ENCODE peak calls at places on chromosomes 2 and 18, in eight cellular contexts. B, A, P, T, K, J, L and V are unnamed samples. For H3K9me3, the result is how much of the 10 kb centered on the place peaks cover.

GRCh38 chr2:113305146-113305545 is 26.4 kb upstream of the PAX8 start:
- DNase-seq in B (no peak), A (no peak), P (no peak), T (no peak), K (no peak), J (no peak), L (no peak), V (no peak)

GRCh38 chr18:3624818-3625716 is 175.1 kb downstream of the TGIF1 start:
- DNase-seq in B (peak), A (no peak), P (no peak), T (peak), K (peak), J (peak), L (peak), V (peak)

GRCh38 chr2:157261199-157261782 is 3.8 kb downstream of the GALNT5 start:
- DNase-seq in B (peak), A (no peak), P (no peak), T (peak), K (peak), J (peak), L (peak), V (no peak)

GRCh38 chr2:218990612-218991011 is 2.6 kb downstream of the CRYBA2 start:
- DNase-seq in B (no peak), A (no peak), P (no peak), T (no peak), K (no peak), J (no peak), L (no peak), V (no peak)

GRCh38 chr2:234569776-234570430 is 73.0 kb upstream of the ARL4C start:
- DNase-seq in B (no peak), A (no peak), P (no peak), T (no peak), K (no peak), J (no peak), L (no peak), V (no peak)

GRCh38 chr2:230631470-230631869 is 81.2 kb upstream of the CAB39 start:
- DNase-seq in B (no peak), A (no peak), P (no peak), T (no peak), K (no peak), J (no peak), L (no peak), V (no peak)

GRCh38 chr2:168669151-168669550 is 133.3 kb upstream of the NOSTRIN start:
- DNase-seq in B (no peak), A (no peak), P (no peak), T (no peak), K (no peak), J (no peak), L (no peak), V (no peak)

GRCh38 chr2:151922845-151923666 is 94.8 kb upstream of the ARL5A start:
- DNase-seq in B (no peak), A (no peak), P (peak), T (no peak), K (peak), J (peak), L (peak), V (no peak)

GRCh38 chr2:227942021-227942420 is 70.6 kb downstream of the DAW1 start:
- DNase-seq in B (peak), A (no peak), P (no peak), T (peak), K (no peak), J (no peak), L (no peak), V (no peak)

GRCh38 chr2:65576861-65577601 is 144.6 kb upstream of the SPRED2 start:
- DNase-seq in B (peak), A (no peak), P (no peak), T (peak), K (no peak), J (no peak), L (peak), V (no peak)

GRCh38 chr2:158034198-158034831 is 67.4 kb upstream of the UPP2 start:
- DNase-seq in B (peak), A (peak), P (no peak), T (peak), K (peak), J (peak), L (no peak), V (no peak)

GRCh38 chr2:128607440-128607839 is 288.8 kb upstream of the HS6ST1 start:
- DNase-seq in B (no peak), A (no peak), P (no peak), T (no peak), K (peak), J (no peak), L (no peak), V (no peak)

GRCh38 chr2:69132960-69133590 is 120.1 kb downstream of the ANTXR1 start:
- DNase-seq in B (no peak), A (no peak), P (no peak), T (peak), K (no peak), J (no peak), L (no peak), V (no peak)

GRCh38 chr2:159658887-159659437 is 42.6 kb upstream of the BAZ2B start:
- DNase-seq in B (peak), A (no peak), P (peak), T (no peak), K (peak), J (peak), L (no peak), V (no peak)

GRCh38 chr18:49476664-49477411 is 10.2 kb downstream of the C18orf32 start:
- DNase-seq in B (peak), A (no peak), P (no peak), T (peak), K (peak), J (no peak), L (no peak), V (no peak)

GRCh38 chr2:190180313-190181065 is 118.0 kb upstream of the MSTN start:
- DNase-seq in B (peak), A (peak), P (no peak), T (no peak), K (peak), J (no peak), L (peak), V (peak)

GRCh38 chr2:240223631-240224030 is 83.2 kb upstream of the OTOS start:
- DNase-seq in B (no peak), A (no peak), P (no peak), T (no peak), K (no peak), J (no peak), L (no peak), V (no peak)

GRCh38 chr2:121903037-121903689 is 147.7 kb downstream of the TSN start:
- DNase-seq in B (no peak), A (no peak), P (no peak), T (no peak), K (no peak), J (no peak), L (peak), V (no peak)

GRCh38 chr18:24926649-24927048 is 425.3 kb downstream of the ZNF521 start:
- DNase-seq in B (no peak), A (no peak), P (no peak), T (no peak), K (no peak), J (no peak), L (no peak), V (no peak)

GRCh38 chr2:229852565-229852964 is 69.2 kb downstream of the TRIP12 start:
- DNase-seq in B (peak), A (no peak), P (peak), T (peak), K (peak), J (no peak), L (peak), V (peak)

GRCh38 chr2:120397362-120397811 is 51.5 kb downstream of the INHBB start:
- DNase-seq in B (no peak), A (no peak), P (no peak), T (peak), K (no peak), J (no peak), L (no peak), V (no peak)

GRCh38 chr2:118689456-118689855 is 158.0 kb downstream of the EN1 start:
- DNase-seq in B (no peak), A (no peak), P (no peak), T (no peak), K (no peak), J (no peak), L (peak), V (no peak)

GRCh38 chr2:8628179-8628869 is 53.5 kb upstream of the ID2 start:
- DNase-seq in B (no peak), A (no peak), P (no peak), T (peak), K (no peak), J (no peak), L (no peak), V (no peak)

GRCh38 chr2:217396586-217396985 is 536.7 kb upstream of the TNP1 start:
- DNase-seq in B (no peak), A (no peak), P (no peak), T (no peak), K (no peak), J (no peak), L (no peak), V (no peak)

GRCh38 chr18:9643549-9643948 is 29.2 kb upstream of the PPP4R1 start:
- DNase-seq in B (peak), A (peak), P (no peak), T (peak), K (peak), J (no peak), L (no peak), V (no peak)

GRCh38 chr2:58667137-58667774 is 426.1 kb upstream of the FANCL start:
- DNase-seq in B (no peak), A (no peak), P (no peak), T (peak), K (no peak), J (no peak), L (no peak), V (no peak)

GRCh38 chr2:132670104-132670960 is at the start of gene LYPD1:
- DNase-seq in B (no peak), A (peak), P (no peak), T (peak), K (no peak), J (no peak), L (no peak), V (no peak)

GRCh38 chr2:204479557-204479956 is 65.7 kb upstream of the PARD3B start:
- DNase-seq in B (no peak), A (no peak), P (no peak), T (peak), K (no peak), J (no peak), L (no peak), V (no peak)

DNA sequence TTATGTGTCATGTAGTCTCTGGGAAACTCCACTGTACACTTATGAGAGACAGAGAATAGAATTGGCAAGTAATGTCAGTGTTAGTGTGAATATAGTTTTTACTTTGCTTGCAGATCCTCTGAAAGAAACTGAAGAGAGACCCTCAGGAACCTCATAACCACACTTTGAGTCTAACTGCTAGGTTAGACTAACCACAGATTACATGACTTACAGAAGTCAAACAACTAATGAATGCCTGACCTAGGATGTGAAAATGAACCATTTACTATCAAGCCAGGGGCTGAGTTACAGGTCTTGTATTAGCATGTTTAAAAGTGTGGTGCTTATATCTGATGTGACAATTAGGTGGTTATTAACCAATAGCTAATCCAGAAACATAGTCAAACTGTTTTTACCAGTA is 280.4 kb upstream of the LRATD1 start:
- DNase-seq in B (no peak), A (no peak), P (no peak), T (no peak), K (no peak), J (no peak), L (no peak), V (no peak)
- H3K9me3 ChIP-seq in B (under half), A (under half), P (under half), T (under half), K (under half), J (under half), L (under half), V (under half)

GRCh38 chr2:95143838-95144237 is 15.8 kb downstream of the ZNF514 start:
- DNase-seq in B (no peak), A (no peak), P (no peak), T (no peak), K (no peak), J (no peak), L (no peak), V (no peak)
- H3K9me3 ChIP-seq in B (under half), A (half or more), P (half or more), T (under half), K (half or more), J (under half), L (under half), V (under half)

GRCh38 chr2:149863227-149863626 is 275.7 kb upstream of the MMADHC start:
- DNase-seq in B (no peak), A (no peak), P (no peak), T (no peak), K (no peak), J (no peak), L (no peak), V (no peak)
- H3K9me3 ChIP-seq in B (under half), A (under half), P (under half), T (under half), K (under half), J (under half), L (under half), V (under half)

GRCh38 chr2:34481542-34481941 is 882.4 kb upstream of the FAM98A start:
- DNase-seq in B (no peak), A (no peak), P (no peak), T (no peak), K (no peak), J (no peak), L (no peak), V (no peak)

GRCh38 chr2:34475141-34475540 is 876.0 kb upstream of the FAM98A start:
- DNase-seq in B (no peak), A (no peak), P (no peak), T (no peak), K (no peak), J (no peak), L (no peak), V (no peak)

GRCh38 chr2:34474646-34475045 is 875.5 kb upstream of the FAM98A start:
- DNase-seq in B (no peak), A (no peak), P (no peak), T (no peak), K (no peak), J (no peak), L (no peak), V (no peak)

DNA sequence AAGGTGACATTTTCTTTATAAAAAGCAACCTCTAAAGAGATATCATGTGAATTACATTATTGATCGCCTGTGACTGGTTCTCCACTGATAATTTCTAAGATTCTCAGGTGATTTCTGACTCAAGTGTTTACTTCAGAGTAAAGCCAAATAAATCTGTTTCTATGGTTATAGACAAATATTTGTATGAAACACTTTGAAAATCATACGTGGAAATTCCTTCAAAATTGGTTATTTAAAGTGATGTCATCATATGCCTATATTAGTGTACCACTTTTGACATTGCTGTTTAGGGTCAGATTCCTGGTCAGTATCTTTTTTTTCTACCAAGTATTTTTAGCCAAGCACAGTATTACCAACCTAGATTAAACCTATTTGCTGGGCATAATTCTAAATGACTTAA is 881.3 kb upstream of the FAM98A start:
- DNase-seq in B (no peak), A (no peak), P (no peak), T (no peak), K (no peak), J (no peak), L (no peak), V (no peak)
- H3K9me3 ChIP-seq in B (under half), A (under half), P (under half), T (under half), K (under half), J (under half), L (under half), V (under half)

DNA sequence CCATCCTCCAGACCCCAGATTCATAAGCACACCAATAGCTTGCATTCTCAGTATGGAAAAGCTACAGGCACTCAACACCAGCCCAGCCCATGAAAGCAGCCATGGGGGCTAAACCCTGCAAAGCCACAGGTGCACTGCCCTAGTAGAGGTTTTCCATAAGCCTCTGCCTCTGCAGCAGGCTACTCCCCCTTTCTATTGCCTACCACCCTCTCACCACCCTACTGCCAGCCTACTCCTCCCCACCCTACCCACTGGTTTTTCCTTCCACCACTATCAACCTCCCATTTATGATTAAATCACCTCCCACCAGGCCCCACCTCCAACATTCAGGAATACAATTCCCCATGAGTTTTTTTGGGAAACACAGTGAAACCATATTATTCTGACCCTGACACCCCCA is 96.4 kb upstream of the TEKT4 start:
- DNase-seq in B (no peak), A (no peak), P (no peak), T (no peak), K (no peak), J (no peak), L (peak), V (no peak)
- H3K9me3 ChIP-seq in B (under half), A (under half), P (under half), T (under half), K (under half), J (under half), L (under half), V (under half)

GRCh38 chr18:79896746-79897145 is 54.7 kb downstream of the SLC66A2 start:
- DNase-seq in B (no peak), A (no peak), P (no peak), T (no peak), K (no peak), J (no peak), L (no peak), V (no peak)
- H3K9me3 ChIP-seq in B (under half), A (under half), P (half or more), T (under half), K (half or more), J (under half), L (under half), V (under half)

GRCh38 chr2:196130039-196130825 is 41.1 kb downstream of the STK17B start:
- DNase-seq in B (no peak), A (no peak), P (no peak), T (no peak), K (no peak), J (no peak), L (no peak), V (no peak)
- H3K9me3 ChIP-seq in B (under half), A (half or more), P (under half), T (under half), K (half or more), J (under half), L (under half), V (under half)

GRCh38 chr2:79554899-79555298 is 42.0 kb downstream of the CTNNA2 start:
- DNase-seq in B (no peak), A (no peak), P (no peak), T (no peak), K (no peak), J (no peak), L (no peak), V (no peak)

GRCh38 chr2:79547568-79547967 is 34.7 kb downstream of the CTNNA2 start:
- DNase-seq in B (no peak), A (no peak), P (no peak), T (no peak), K (no peak), J (no peak), L (no peak), V (no peak)

GRCh38 chr2:79552653-79553052 is 39.8 kb downstream of the CTNNA2 start:
- DNase-seq in B (no peak), A (no peak), P (no peak), T (no peak), K (no peak), J (no peak), L (no peak), V (no peak)
- H3K9me3 ChIP-seq in B (under half), A (under half), P (under half), T (half or more), K (under half), J (under half), L (under half), V (under half)

GRCh38 chr18:66632771-66633170 is 28.9 kb upstream of the CDH19 start:
- DNase-seq in B (no peak), A (no peak), P (no peak), T (peak), K (no peak), J (no peak), L (no peak), V (no peak)
- H3K9me3 ChIP-seq in B (under half), A (under half), P (under half), T (under half), K (under half), J (under half), L (under half), V (under half)